ENCODE peak calls at places on chromosomes 1 and 21, in seven cellular contexts. M, F, L, J, A, Q and K are unnamed samples.

GRCh38 chr1:983736-984475 is 2.0 kb upstream of the PERM1 start:
- DNase-seq in M (no peak), F (no peak), L (no peak), J (peak), A (no peak), Q (no peak), K (peak)

GRCh38 chr1:24727490-24728214 is 17.6 kb upstream of the CLIC4 start:
- DNase-seq in M (peak), F (no peak), L (peak), J (peak), A (no peak), Q (no peak), K (peak)

GRCh38 chr1:118928739-118929554 is 59.2 kb downstream of the TBX15 start:
- DNase-seq in M (no peak), F (no peak), L (no peak), J (no peak), A (peak), Q (peak), K (peak)

GRCh38 chr21:40169971-40170370 is 302.7 kb downstream of the PCP4 start:
- DNase-seq in M (no peak), F (no peak), L (no peak), J (no peak), A (no peak), Q (no peak), K (no peak)

GRCh38 chr1:29590583-29591555 is 354.5 kb downstream of the PTPRU start:
- DNase-seq in M (no peak), F (peak), L (no peak), J (no peak), A (no peak), Q (no peak), K (no peak)

GRCh38 chr1:181551249-181551648 is 67.9 kb downstream of the CACNA1E start:
- DNase-seq in M (no peak), F (no peak), L (no peak), J (no peak), A (no peak), Q (no peak), K (no peak)

GRCh38 chr1:154391086-154391770 is 13.9 kb upstream of the IL6R start:
- DNase-seq in M (no peak), F (no peak), L (no peak), J (no peak), A (no peak), Q (no peak), K (no peak)

GRCh38 chr1:92210701-92211100 is 7.0 kb upstream of the C1orf146 start:
- DNase-seq in M (no peak), F (no peak), L (no peak), J (no peak), A (no peak), Q (no peak), K (no peak)

GRCh38 chr21:41321211-41321907 is 4.8 kb downstream of the FAM3B start:
- DNase-seq in M (no peak), F (no peak), L (no peak), J (no peak), A (no peak), Q (no peak), K (no peak)

GRCh38 chr1:60569189-60569588 is 495.6 kb upstream of the C1orf87 start:
- DNase-seq in M (no peak), F (no peak), L (no peak), J (no peak), A (no peak), Q (no peak), K (no peak)

GRCh38 chr21:44012474-44013379 is 618 bp downstream of the TRAPPC10 start:
- DNase-seq in M (peak), F (peak), L (peak), J (peak), A (peak), Q (peak), K (peak)

DNA sequence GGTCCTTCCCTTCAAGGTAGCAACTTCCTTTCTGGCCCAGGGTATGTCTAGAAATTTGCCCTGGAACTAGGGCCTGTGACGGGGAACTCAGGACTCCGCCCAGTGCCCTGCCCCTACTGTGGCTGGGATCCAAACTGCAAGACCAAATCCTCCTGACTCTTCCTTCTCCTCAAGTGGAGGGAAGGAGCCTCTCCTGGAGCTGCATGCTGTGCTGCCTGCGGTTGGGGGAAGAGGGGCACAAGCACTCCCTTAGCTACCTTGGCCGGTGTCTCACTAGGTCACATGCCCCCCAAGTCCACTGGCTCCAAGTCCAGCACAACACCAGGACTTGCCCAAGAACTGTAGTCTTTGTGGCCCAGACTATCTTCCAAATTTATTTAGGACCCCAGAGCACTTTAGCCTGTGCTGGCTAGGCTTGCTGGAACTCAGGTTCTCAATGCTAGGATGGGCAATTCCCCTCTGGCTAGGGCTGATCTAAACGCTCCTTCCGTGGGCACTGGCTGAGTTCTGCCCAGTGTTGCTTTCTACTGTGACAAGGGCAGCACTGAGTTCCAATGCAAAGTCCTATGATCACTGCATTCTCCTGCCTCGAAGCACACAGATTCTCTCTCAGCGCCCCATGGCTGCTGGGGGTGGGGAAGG is 12.2 kb downstream of the ADSS2 start:
- DNase-seq in M (no peak), F (no peak), L (no peak), J (no peak), A (no peak), Q (no peak), K (peak)
- TF ChIP-seq POLR2A in M (no peak), F (no peak), L (no peak), J (no peak), A (no peak), Q (no peak), K (no peak)

DNA sequence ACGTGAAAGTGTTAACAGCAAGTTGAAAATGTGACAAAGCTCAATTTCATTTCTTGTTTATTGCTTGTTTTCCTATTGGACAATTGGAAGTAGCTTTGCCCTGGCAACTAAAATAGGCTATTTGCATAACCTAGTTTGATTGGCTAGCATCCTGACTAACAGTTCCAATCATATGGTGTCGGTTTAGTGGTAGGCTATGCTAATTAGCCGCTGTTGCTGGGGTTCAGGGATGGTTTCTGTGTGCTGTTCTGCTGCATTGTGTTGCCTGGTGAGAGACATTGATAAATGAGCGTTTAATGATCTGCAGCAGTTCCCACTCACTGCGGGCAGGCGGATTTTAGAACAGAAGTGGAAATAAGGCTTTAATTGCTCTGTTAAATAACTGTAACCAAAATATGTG is 68.5 kb downstream of the DYRK1A start:
- DNase-seq in M (peak), F (no peak), L (no peak), J (peak), A (peak), Q (peak), K (peak)
- TF ChIP-seq POLR2A in M (no peak), F (no peak), L (no peak), J (no peak), A (no peak), Q (no peak), K (no peak)

GRCh38 chr1:37473431-37474050 is 839 bp upstream of the ZC3H12A start:
- DNase-seq in M (no peak), F (no peak), L (no peak), J (no peak), A (peak), Q (peak), K (peak)

GRCh38 chr1:37474051-37474696 is at the start of gene ZC3H12A:
- DNase-seq in M (peak), F (peak), L (peak), J (peak), A (peak), Q (peak), K (peak)

GRCh38 chr1:37472281-37472680 is 2.1 kb upstream of the ZC3H12A start:
- DNase-seq in M (no peak), F (no peak), L (no peak), J (no peak), A (no peak), Q (peak), K (no peak)

GRCh38 chr1:37472994-37473393 is 1.4 kb upstream of the ZC3H12A start:
- DNase-seq in M (no peak), F (no peak), L (no peak), J (no peak), A (no peak), Q (no peak), K (no peak)

DNA sequence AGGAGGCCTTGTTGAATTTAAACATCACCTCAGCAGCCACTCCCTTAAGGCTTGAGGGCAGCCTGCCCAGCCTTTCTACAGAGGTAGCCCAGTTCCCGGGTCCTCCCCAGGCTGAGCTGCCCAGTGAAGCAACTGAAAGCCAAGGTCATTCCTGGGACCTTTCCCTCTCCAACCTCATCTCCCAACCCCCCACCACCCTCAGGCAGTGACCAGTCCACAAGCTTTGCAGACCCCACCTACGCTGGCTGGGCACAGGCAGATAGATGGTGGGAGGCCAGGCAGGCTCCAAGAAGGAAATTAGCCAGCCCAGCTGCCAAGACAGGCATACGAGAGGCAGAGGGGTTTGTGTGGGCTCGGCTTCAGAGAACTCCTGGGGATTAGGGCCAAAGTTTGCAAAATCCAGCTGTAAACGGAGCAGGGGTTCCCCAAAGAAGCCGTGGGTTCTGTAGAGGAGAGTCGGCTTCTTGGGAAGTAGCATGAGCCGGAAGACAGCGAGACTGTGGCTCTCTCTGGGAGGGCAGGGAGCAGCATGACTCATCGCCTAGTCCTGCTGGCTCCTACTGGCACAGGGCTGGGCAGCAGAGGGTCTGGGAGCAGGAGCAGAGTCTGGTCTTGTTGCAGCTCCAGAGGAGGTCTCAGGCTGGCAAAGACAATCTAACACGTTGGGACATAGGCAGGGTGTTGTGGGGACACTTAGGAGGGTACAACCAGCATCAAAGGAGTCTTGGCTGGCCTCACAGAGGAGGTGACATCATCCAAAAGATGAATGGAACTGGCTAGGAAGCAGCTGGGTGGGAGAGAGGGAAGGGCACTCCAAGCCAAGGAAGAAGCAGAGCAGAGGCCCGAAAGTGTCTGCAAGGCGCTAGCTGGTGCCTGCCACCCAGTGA is 2.8 kb upstream of the ZC3H12A start:
- DNase-seq in M (no peak), F (peak), L (peak), J (peak), A (peak), Q (peak), K (peak)
- TF ChIP-seq POLR2A in M (no peak), F (peak), L (no peak), J (no peak), A (no peak), Q (peak), K (peak)

DNA sequence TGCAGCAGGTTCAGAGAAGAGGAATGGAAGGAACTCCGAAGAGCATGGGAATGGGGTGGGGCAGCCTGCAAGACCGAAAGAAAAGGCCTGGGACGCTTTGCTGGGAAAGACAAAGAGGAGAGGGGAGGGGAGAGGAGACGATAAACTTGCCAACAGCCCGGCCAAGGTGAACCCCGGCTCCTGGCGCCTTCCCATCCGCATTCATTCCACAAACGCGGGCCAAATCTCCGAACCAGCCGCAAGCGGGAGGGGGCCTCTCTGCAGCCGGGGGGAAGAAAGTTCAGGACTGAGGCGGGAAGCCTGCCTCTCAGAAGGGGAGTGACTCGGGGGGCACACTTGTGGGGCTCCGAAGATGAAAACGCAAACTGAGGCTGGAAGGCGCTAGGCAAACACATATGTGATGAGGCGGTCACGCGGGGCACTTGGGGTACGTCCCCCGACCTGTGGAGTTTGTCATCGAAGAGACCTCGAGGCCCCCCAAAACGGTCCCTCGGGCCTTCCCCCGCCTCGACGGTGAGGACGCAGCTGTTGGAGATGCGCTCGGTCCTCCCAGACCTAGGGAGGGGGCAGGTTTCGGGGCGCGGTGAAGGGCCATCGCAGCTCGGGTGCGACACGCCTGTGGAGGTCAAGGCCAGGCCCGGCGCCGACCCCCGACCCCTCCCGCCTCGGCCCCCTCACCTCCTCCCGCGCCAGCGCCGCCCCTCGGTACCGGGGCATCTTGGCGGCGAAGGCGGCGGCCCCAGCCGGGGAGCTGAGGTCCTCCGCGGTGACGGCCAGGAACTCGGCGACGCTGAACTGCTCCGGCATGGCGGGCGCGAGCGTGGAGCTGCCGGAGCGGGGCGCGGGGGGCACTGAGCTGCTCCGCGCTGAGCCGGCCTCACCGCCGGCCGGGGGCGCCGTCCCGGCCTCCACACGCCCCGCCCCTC is at the start of gene ASAP3:
- DNase-seq in M (peak), F (no peak), L (peak), J (peak), A (peak), Q (no peak), K (no peak)
- TF ChIP-seq POLR2A in M (no peak), F (peak), L (peak), J (peak), A (no peak), Q (peak), K (no peak)